ENCODE peak calls at places on chromosomes 11 and 22, in four cellular contexts. N is trophoblast cell, W is endothelial cell of umbilical vein, G is mammary epithelial cell. U is an unnamed sample.

GRCh38 chr22:50114221-50114981 is 24.6 kb downstream of the MOV10L1 start:
- DNase-seq in N (peak), W (peak), G (no peak), U (no peak)

GRCh38 chr11:14266622-14267021 is 92.4 kb downstream of the RRAS2 start:
- DNase-seq in W (no peak), G (no peak), N (no peak), U (no peak)

GRCh38 chr22:46996595-46997310 is 234.3 kb downstream of the TBC1D22A start:
- DNase-seq in W (peak), N (no peak), G (peak), U (no peak)

GRCh38 chr11:123221611-123222010 is 26.6 kb upstream of the CLMP start:
- DNase-seq in G (no peak), N (no peak), W (no peak), U (no peak)

GRCh38 chr11:102564110-102564509 is 33.6 kb upstream of the MMP7 start:
- DNase-seq in G (peak), N (peak), W (peak), U (no peak)

GRCh38 chr11:45180158-45180887 is 33.9 kb downstream of the PRDM11 start:
- DNase-seq in G (peak), N (peak), W (peak), U (no peak)

GRCh38 chr11:128803440-128803839 is 63.7 kb downstream of the KCNJ1 start:
- DNase-seq in N (no peak), W (no peak), G (no peak), U (no peak)

GRCh38 chr11:17382046-17382728 is 6.3 kb downstream of the KCNJ11 start:
- DNase-seq in G (no peak), N (no peak), W (no peak), U (no peak)

GRCh38 chr22:23565288-23565941 is 14.7 kb downstream of the IGLL1 start:
- DNase-seq in N (no peak), G (no peak), W (no peak), U (peak)

GRCh38 chr11:48050304-48050703 is 69.9 kb downstream of the PTPRJ start:
- DNase-seq in W (no peak), N (no peak), G (no peak), U (no peak)

GRCh38 chr11:68938816-68939582 is 35.3 kb downstream of the IGHMBP2 start:
- DNase-seq in G (no peak), N (no peak), W (no peak), U (no peak)

GRCh38 chr22:25452116-25452700 is 112.3 kb upstream of the GRK3 start:
- DNase-seq in W (no peak), N (no peak), G (no peak), U (no peak)

GRCh38 chr22:25736378-25737011 is 5.5 kb upstream of the MYO18B start:
- DNase-seq in W (no peak), G (no peak), N (no peak), U (no peak)

GRCh38 chr11:122271167-122271566 is 155.2 kb upstream of the BLID start:
- DNase-seq in N (no peak), W (no peak), G (no peak), U (no peak)

GRCh38 chr11:119626910-119627305 is 102.1 kb downstream of the NECTIN1 start:
- DNase-seq in N (no peak), G (no peak), W (no peak), U (peak)

GRCh38 chr22:32801436-32802290 is at the start of gene TIMP3:
- DNase-seq in W (no peak), G (peak), N (peak), U (no peak)

GRCh38 chr22:23677701-23677995 is 13.2 kb upstream of the RGL4 start:
- DNase-seq in W (no peak), N (no peak), G (no peak), U (no peak)

GRCh38 chr11:11757871-11758270 is 83.9 kb upstream of the USP47 start:
- DNase-seq in N (no peak), G (no peak), W (no peak), U (no peak)

GRCh38 chr11:30092518-30092917 is 75.7 kb upstream of the KCNA4 start:
- DNase-seq in N (no peak), G (no peak), W (no peak), U (no peak)

GRCh38 chr11:32435511-32435946 is at the start of gene WT1:
- DNase-seq in N (no peak), W (no peak), G (no peak), U (no peak)

GRCh38 chr11:33375236-33375635 is 118.1 kb downstream of the HIPK3 start:
- DNase-seq in N (no peak), W (no peak), G (no peak), U (no peak)

GRCh38 chr11:19714387-19715363 is 2.0 kb downstream of the NAV2 start:
- DNase-seq in W (peak), N (peak), G (peak), U (no peak)

GRCh38 chr22:36386351-36386899 is 1.3 kb downstream of the MYH9 start:
- DNase-seq in G (no peak), N (peak), W (peak), U (peak)

DNA sequence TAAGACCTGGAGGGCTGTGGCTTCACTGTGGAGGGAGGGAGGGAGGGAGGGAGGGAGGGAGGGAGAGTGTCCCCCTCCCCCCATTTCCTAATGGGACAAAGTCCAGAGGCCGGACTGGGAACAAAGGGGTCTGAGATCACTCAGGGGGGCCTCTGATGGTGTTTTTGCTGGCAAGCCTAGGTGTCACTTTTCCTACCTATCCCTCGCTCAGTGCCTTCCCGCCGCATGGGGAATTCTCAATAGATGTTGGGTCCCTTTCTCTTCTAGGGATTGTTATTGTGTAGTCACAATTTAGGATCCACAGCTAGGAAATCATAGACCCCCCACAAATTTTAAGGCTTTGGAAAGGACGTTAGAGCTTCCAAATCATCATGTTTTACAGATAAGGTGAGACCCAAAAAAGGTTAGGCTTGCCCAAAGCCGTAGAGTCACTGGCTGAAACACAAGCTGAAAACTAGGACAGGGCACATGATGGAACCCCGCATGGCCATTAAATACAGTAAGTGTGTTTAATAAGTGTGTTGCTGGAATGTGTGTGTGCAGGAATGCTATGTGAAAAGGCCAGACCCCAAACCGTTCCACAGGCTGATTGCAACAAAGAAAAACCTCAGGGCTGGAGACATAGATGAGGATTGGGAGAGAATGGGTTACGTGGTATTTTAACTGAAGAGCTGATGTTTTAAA is 4.8 kb upstream of the FTH1 start:
- DNase-seq in W (no peak), G (no peak), N (peak), U (no peak)
- H2AFZ ChIP-seq in W (peak), G (no peak), N (no peak), U (no peak)

GRCh38 chr11:67415501-67416304 is at the start of gene CARNS1:
- DNase-seq in G (no peak), N (no peak), W (no peak), U (no peak)
- H3K4me3 ChIP-seq in G (no peak), N (no peak), W (no peak), U (no peak)

GRCh38 chr11:113773092-113773415 is 438 bp downstream of the ZW10 start:
- DNase-seq in W (no peak), N (peak), G (no peak), U (peak)
- H2AFZ ChIP-seq in W (peak), N (peak), G (peak), U (peak)

GRCh38 chr11:64608636-64609035 is 17.6 kb downstream of the SLC22A12 start:
- DNase-seq in N (no peak), G (no peak), W (no peak), U (no peak)
- H3K4me3 ChIP-seq in N (no peak), G (no peak), W (no peak), U (no peak)

GRCh38 chr22:31127181-31127772 is 4.5 kb downstream of the INPP5J start:
- DNase-seq in W (no peak), N (no peak), G (no peak), U (no peak)
- H2AFZ ChIP-seq in W (no peak), N (no peak), G (no peak), U (peak)

GRCh38 chr22:41381329-41382097 is at the start of gene TEF:
- DNase-seq in G (peak), W (peak), N (peak), U (peak)
- H3K4me3 ChIP-seq in G (peak), W (peak), N (peak), U (peak)

GRCh38 chr22:19470010-19470409 is 9.0 kb downstream of the UFD1 start:
- DNase-seq in G (no peak), W (no peak), N (no peak), U (no peak)

GRCh38 chr22:19472233-19472632 is 6.8 kb downstream of the UFD1 start:
- DNase-seq in G (no peak), N (no peak), W (no peak), U (no peak)

GRCh38 chr22:19473578-19473977 is 5.4 kb downstream of the UFD1 start:
- DNase-seq in W (no peak), N (no peak), G (no peak), U (peak)

GRCh38 chr22:19469421-19469820 is 9.6 kb downstream of the UFD1 start:
- DNase-seq in W (no peak), G (no peak), N (no peak), U (no peak)

GRCh38 chr22:19471572-19471971 is 7.4 kb downstream of the UFD1 start:
- DNase-seq in N (no peak), W (no peak), G (no peak), U (no peak)
- H2AFZ ChIP-seq in N (no peak), W (no peak), G (no peak), U (no peak)

GRCh38 chr11:77153276-77154185 is 25.5 kb downstream of the MYO7A start:
- DNase-seq in G (no peak), W (no peak), N (no peak), U (no peak)
- H3K4me3 ChIP-seq in G (no peak), W (no peak), N (peak), U (no peak)

DNA sequence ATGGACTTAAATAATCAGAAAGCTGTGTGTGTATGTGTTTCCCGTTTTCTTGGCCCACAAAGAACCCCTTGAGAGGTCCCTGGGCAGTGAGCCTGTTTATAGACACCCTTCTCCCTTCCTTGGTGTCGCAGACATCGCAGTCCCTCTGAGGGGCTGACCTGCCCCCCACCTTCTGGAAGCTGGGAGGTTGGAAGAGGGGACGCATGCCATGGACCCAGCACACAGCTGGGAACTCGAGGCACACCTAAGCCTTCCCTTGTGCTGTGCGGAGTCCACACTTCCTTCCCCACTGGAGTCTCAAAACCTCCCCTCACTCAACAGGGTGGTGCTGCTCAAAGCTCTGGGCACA is 514 bp upstream of the APOBEC3B start:
- DNase-seq in N (no peak), W (no peak), G (no peak), U (no peak)
- H2AFZ ChIP-seq in N (no peak), W (peak), G (peak), U (peak)

GRCh38 chr11:125165664-125166346 is 1.3 kb downstream of the PKNOX2 start:
- DNase-seq in W (no peak), G (no peak), N (no peak), U (no peak)
- H3K4me3 ChIP-seq in W (peak), G (peak), N (peak), U (no peak)